ENCODE peak calls at places on chromosome 11, in six cellular contexts. B is K562, I is HepG2, W is H1, O is GM12878, K is HL-60. H is an unnamed sample.
A peak's percentile ranks its signal among the peaks of the same experiment; 100 is the strongest.

GRCh38 chr11:129418039-129418438 is 42.4 kb downstream of the BARX2 start:
- DNase-seq in B (no peak), O (peak; percentile 62), I (no peak), W (no peak), K (no peak), H (no peak)

GRCh38 chr11:16352707-16353106 is 3.6 kb downstream of the SOX6 start:
- DNase-seq in O (no peak), K (no peak), I (no peak), B (no peak), W (no peak), H (no peak)

GRCh38 chr11:124832571-124832970 is 32.4 kb upstream of the MSANTD2 start:
- DNase-seq in O (no peak), B (no peak), W (no peak), I (no peak), K (no peak), H (no peak)

GRCh38 chr11:19431059-19431398 is 190.3 kb upstream of the E2F8 start:
- DNase-seq in B (no peak), O (no peak), K (no peak), I (no peak), W (no peak), H (no peak)

GRCh38 chr11:70191495-70192140 is 11.5 kb upstream of the FADD start:
- DNase-seq in B (peak; percentile 79), I (peak; percentile 52), W (peak; percentile 97), K (peak; percentile 63), O (no peak), H (peak; percentile 88)

GRCh38 chr11:24575392-24575791 is 78.5 kb downstream of the LUZP2 start:
- DNase-seq in O (no peak), B (no peak), W (no peak), I (no peak), K (no peak), H (no peak)

GRCh38 chr11:116134450-116134849 is 630.2 kb upstream of the CADM1 start:
- DNase-seq in W (peak; percentile 24), K (no peak), O (no peak), B (no peak), I (no peak), H (no peak)

GRCh38 chr11:86673872-86674750 is 1.7 kb upstream of the ME3 start:
- DNase-seq in B (no peak), K (no peak), W (no peak), I (no peak), O (no peak), H (no peak)

GRCh38 chr11:66851698-66852465 is 5.0 kb upstream of the LRFN4 start:
- DNase-seq in I (no peak), B (peak; percentile 58), W (peak; percentile 80), O (no peak), K (peak; percentile 55), H (peak; percentile 31)

GRCh38 chr11:126140106-126140931 is 71.1 kb downstream of the RPUSD4 start:
- DNase-seq in I (no peak), W (no peak), K (no peak), O (no peak), B (no peak), H (no peak)
- TF ChIP-seq GABPA in I (no peak), W (no peak), K (no peak), O (no peak), B (no peak), H (no peak)

GRCh38 chr11:35786188-35786587 is 123.6 kb downstream of the TRIM44 start:
- DNase-seq in W (no peak), B (peak; percentile 13), K (no peak), I (no peak), O (no peak), H (no peak)

GRCh38 chr11:35784699-35785098 is 122.1 kb downstream of the TRIM44 start:
- DNase-seq in B (no peak), O (no peak), K (no peak), W (no peak), I (no peak), H (no peak)

GRCh38 chr11:35785287-35786167 is 123.0 kb downstream of the TRIM44 start:
- DNase-seq in K (no peak), O (peak; percentile 43), B (no peak), W (no peak), I (no peak), H (no peak)

GRCh38 chr11:35787626-35788025 is 125.1 kb downstream of the TRIM44 start:
- DNase-seq in O (no peak), W (no peak), K (no peak), I (no peak), B (no peak), H (no peak)

DNA sequence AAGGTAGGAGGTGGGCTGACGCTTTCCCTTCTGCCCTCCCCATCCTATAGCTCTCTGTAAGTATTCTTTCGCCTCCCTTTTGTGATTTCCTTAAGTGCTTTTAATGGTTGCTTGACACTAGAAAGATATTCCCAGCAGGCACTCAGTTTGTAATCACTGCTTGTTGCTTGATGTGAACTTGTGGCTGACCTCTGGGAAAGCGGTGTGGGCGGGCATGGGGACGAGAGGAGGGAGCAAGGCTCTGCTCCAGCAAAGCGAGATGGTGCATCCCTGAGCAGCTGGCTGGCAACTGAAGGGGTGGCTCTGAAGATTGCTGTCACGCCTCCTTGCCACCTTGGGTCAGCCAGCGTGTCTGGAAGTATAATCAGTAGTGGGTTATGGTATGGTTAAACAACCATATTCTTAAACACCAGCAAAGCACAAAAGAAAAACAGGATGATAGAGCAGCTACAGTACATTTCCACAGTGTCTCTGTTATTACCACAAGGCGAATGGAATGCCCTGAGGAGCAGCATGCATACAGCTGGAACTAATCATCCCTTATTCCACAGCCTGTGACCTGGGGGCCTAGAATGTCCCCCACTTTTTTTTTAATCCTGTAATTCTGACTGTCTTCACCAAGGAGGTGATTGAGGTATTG is 124.5 kb downstream of the TRIM44 start:
- DNase-seq in I (no peak), B (no peak), O (no peak), K (no peak), W (no peak), H (peak; percentile 19)
- TF ChIP-seq GABPA in I (no peak), B (no peak), O (no peak), K (no peak), W (no peak), H (no peak)

GRCh38 chr11:65288706-65289536 is 25.7 kb upstream of the CDC42EP2 start:
- DNase-seq in W (no peak), K (peak; percentile 37), O (no peak), B (no peak), I (no peak), H (peak; percentile 85)

GRCh38 chr11:65292866-65293265 is 21.8 kb upstream of the CDC42EP2 start:
- DNase-seq in W (no peak), K (no peak), O (no peak), I (no peak), B (no peak), H (no peak)

GRCh38 chr11:65291613-65292012 is 23.1 kb upstream of the CDC42EP2 start:
- DNase-seq in K (no peak), W (no peak), I (peak; percentile 56), B (no peak), O (no peak), H (no peak)

GRCh38 chr11:65287601-65288000 is 25.8 kb downstream of the POLA2 start:
- DNase-seq in B (no peak), K (no peak), I (no peak), W (no peak), O (no peak), H (no peak)

GRCh38 chr11:65290448-65291165 is 24.1 kb upstream of the CDC42EP2 start:
- DNase-seq in K (peak; percentile 96), B (peak; percentile 56), W (no peak), I (no peak), O (peak; percentile 69), H (no peak)
- TF ChIP-seq GABPA in K (peak; percentile 39), B (peak; percentile 49), W (no peak), I (no peak), O (peak; percentile 27), H (no peak)

GRCh38 chr11:78110830-78111229 is 28.6 kb downstream of the ALG8 start:
- DNase-seq in K (no peak), W (no peak), I (no peak), O (no peak), B (no peak), H (no peak)
- TF ChIP-seq GABPA in K (no peak), W (no peak), I (no peak), O (no peak), B (no peak), H (no peak)

H was measured in SK-N-SH.